ENCODE peak calls at places on chromosomes 2 and 18, in eight cellular contexts. R, A, S, U, P, W, T and C are unnamed samples.

GRCh38 chr18:477565-477964 is 22.9 kb downstream of the COLEC12 start:
- DNase-seq in R (no peak), A (no peak), S (no peak), U (no peak), P (no peak), W (no peak), T (no peak), C (no peak)

GRCh38 chr2:168515502-168515901 is 59.4 kb downstream of the CERS6 start:
- DNase-seq in R (no peak), A (no peak), S (no peak), U (no peak), P (no peak), W (no peak), T (peak; percentile 93), C (no peak)

GRCh38 chr18:79092869-79093268 is 23.7 kb downstream of the ATP9B start:
- DNase-seq in R (no peak), A (no peak), S (no peak), U (no peak), P (no peak), W (no peak), T (peak; percentile 53), C (no peak)

GRCh38 chr2:224772494-224772893 is 56.3 kb upstream of the CCDC195 start:
- DNase-seq in R (no peak), A (no peak), S (no peak), U (no peak), P (no peak), W (no peak), T (no peak), C (no peak)

GRCh38 chr2:134927195-134927594 is 8.6 kb downstream of the CCNT2 start:
- DNase-seq in R (no peak), A (no peak), S (no peak), U (no peak), P (no peak), W (no peak), T (peak; percentile 55), C (no peak)

GRCh38 chr2:208033701-208034502 is 8.6 kb upstream of the PLEKHM3 start:
- DNase-seq in R (peak; percentile 12), A (no peak), S (peak; percentile 72), U (peak; percentile 70), P (peak; percentile 14), W (peak; percentile 40), T (peak; percentile 47), C (peak; percentile 75)

GRCh38 chr18:79521806-79522205 is 126.1 kb downstream of the NFATC1 start:
- DNase-seq in R (no peak), A (no peak), S (peak; percentile 20), U (no peak), P (no peak), W (peak; percentile 9), T (no peak), C (no peak)

GRCh38 chr18:44465337-44465736 is 215.4 kb upstream of the SETBP1 start:
- DNase-seq in R (no peak), A (no peak), S (no peak), U (no peak), P (no peak), W (no peak), T (peak; percentile 55), C (no peak)

GRCh38 chr2:11029136-11029535 is 117.4 kb downstream of the KCNF1 start:
- DNase-seq in R (no peak), A (no peak), S (no peak), U (no peak), P (no peak), W (no peak), T (no peak), C (no peak)

GRCh38 chr2:10079931-10080535 is at the start of gene CYS1:
- DNase-seq in R (peak; percentile 17), A (peak; percentile 31), S (no peak), U (no peak), P (peak; percentile 52), W (no peak), T (peak; percentile 15), C (no peak)

GRCh38 chr2:55779459-55780421 is 86.1 kb upstream of the PNPT1 start:
- DNase-seq in R (no peak), A (no peak), S (no peak), U (no peak), P (no peak), W (no peak), T (peak; percentile 95), C (no peak)

GRCh38 chr2:14623241-14623640 is 9.3 kb upstream of the LRATD1 start:
- DNase-seq in R (no peak), A (no peak), S (no peak), U (no peak), P (no peak), W (no peak), T (no peak), C (no peak)

DNA sequence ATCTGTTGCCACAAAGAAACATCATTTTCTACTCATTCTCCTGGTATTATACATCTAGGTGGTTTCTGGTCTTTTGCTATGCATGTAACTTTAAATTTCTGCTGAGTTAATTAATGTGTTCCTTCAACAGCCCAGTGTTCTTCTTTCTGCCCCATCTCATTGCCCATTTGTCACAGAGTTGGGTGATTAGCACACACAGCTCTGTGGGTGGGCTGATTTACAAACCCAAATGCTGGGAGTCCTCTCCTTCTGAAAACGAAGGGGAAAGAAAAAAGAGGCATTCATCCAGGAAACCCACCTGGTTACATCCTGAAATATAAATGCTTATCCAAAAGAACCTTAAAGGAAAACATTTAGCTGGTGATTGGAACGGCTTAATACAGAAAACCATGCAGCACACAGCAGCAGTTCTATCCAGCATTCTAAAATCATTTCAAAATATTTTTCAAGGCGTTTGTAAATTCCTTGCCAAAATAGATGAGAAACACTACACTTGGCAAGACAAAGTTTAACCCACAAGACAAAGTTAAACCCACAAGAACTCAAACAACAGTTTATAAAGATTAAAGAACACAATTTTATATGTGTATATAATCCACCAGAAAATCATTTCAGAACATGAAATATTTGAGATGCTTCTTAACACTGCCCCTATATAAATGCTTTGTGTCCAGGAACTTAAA is 177.9 kb downstream of the ANTXR1 start:
- DNase-seq in R (no peak), A (no peak), S (no peak), U (no peak), P (no peak), W (no peak), T (no peak), C (no peak)
- H3K36me3 ChIP-seq in R (no peaks in the 10 kb centered on the region), A (no peaks in the 10 kb centered on the region), S (no peaks in the 10 kb centered on the region), U (no peaks in the 10 kb centered on the region), P (peaks cover 17% of the 10 kb centered on the region), W (no peaks in the 10 kb centered on the region), T (no peaks in the 10 kb centered on the region), C (no peaks in the 10 kb centered on the region)

GRCh38 chr2:39115556-39115955 is 5.3 kb downstream of the SOS1 start:
- DNase-seq in R (no peak), A (no peak), S (no peak), U (no peak), P (no peak), W (no peak), T (no peak), C (no peak)
- H3K36me3 ChIP-seq in R (peaks cover 9% of the 10 kb centered on the region), A (no peaks in the 10 kb centered on the region), S (no peaks in the 10 kb centered on the region), U (peaks cover 3% of the 10 kb centered on the region), P (no peaks in the 10 kb centered on the region), W (no peaks in the 10 kb centered on the region), T (no peaks in the 10 kb centered on the region), C (peaks cover 5% of the 10 kb centered on the region)

DNA sequence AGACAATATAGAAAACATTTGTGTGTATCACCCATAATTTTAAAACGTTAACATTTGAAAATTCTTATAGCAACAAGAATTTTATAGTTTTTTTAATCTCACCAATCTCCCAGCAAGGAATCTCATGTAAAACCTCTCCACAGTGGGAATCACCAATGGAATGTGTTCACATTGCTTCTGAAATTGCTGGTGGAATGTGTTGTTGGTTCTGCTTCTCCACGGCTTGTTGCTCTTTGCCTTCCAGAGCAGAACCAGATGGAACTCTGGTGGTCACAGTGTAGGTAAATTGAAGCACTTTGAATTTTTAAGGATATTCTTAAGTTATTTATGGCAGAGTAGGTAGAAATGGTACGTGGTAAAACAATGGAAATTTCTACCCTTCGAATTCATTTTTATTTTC is 35.1 kb downstream of the DCAF17 start:
- DNase-seq in R (no peak), A (no peak), S (no peak), U (no peak), P (no peak), W (no peak), T (peak; percentile 46), C (no peak)
- H3K36me3 ChIP-seq in R (peaks cover 10% of the 10 kb centered on the region), A (no peaks in the 10 kb centered on the region), S (peaks cover 9% of the 10 kb centered on the region), U (peaks cover 12% of the 10 kb centered on the region), P (peaks cover 23% of the 10 kb centered on the region), W (peaks cover 11% of the 10 kb centered on the region), T (no peaks in the 10 kb centered on the region), C (no peaks in the 10 kb centered on the region)

GRCh38 chr2:112758701-112759100 is 5.7 kb downstream of the CKAP2L start:
- DNase-seq in R (no peak), A (no peak), S (no peak), U (no peak), P (no peak), W (no peak), T (peak; percentile 39), C (no peak)

GRCh38 chr2:112755444-112755843 is 9.0 kb downstream of the CKAP2L start:
- DNase-seq in R (no peak), A (no peak), S (no peak), U (no peak), P (no peak), W (no peak), T (no peak), C (no peak)

GRCh38 chr2:112754562-112754961 is 9.8 kb downstream of the CKAP2L start:
- DNase-seq in R (no peak), A (no peak), S (no peak), U (no peak), P (no peak), W (no peak), T (no peak), C (no peak)

GRCh38 chr2:112756207-112756606 is 8.2 kb downstream of the CKAP2L start:
- DNase-seq in R (no peak), A (no peak), S (no peak), U (no peak), P (no peak), W (no peak), T (no peak), C (no peak)

GRCh38 chr2:112757265-112757664 is 7.1 kb downstream of the CKAP2L start:
- DNase-seq in R (no peak), A (no peak), S (peak; percentile 76), U (no peak), P (no peak), W (no peak), T (no peak), C (no peak)
- H3K36me3 ChIP-seq in R (no peaks in the 10 kb centered on the region), A (no peaks in the 10 kb centered on the region), S (no peaks in the 10 kb centered on the region), U (no peaks in the 10 kb centered on the region), P (peaks cover 19% of the 10 kb centered on the region), W (no peaks in the 10 kb centered on the region), T (no peaks in the 10 kb centered on the region), C (peaks cover 15% of the 10 kb centered on the region)

DNA sequence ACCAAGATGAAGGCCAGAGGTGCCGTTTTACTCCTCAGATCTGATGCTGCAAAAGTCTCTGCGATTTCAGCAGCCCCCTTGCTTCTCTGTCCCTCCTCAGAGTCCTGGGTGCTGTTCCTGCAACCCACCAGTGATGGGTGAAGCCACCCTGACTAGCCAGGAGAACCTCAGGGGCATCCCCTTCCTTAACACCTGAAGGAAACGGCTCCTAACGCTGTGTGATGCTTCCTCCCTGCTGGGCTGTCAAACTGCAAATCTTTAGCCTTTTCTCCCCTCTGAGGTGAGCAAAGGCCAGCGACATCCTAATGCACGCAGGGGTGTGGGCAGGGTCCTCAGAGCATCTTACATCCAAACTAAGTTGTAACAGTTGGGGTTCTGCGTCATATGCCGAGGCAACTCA is 24.8 kb downstream of the CHST10 start:
- DNase-seq in R (no peak), A (no peak), S (no peak), U (no peak), P (no peak), W (no peak), T (no peak), C (no peak)
- H3K36me3 ChIP-seq in R (no peaks in the 10 kb centered on the region), A (no peaks in the 10 kb centered on the region), S (no peaks in the 10 kb centered on the region), U (no peaks in the 10 kb centered on the region), P (peaks cover 7% of the 10 kb centered on the region), W (no peaks in the 10 kb centered on the region), T (no peaks in the 10 kb centered on the region), C (no peaks in the 10 kb centered on the region)

GRCh38 chr2:219280682-219281081 is 1.5 kb downstream of the DNAJB2 start:
- DNase-seq in R (no peak), A (no peak), S (no peak), U (no peak), P (no peak), W (no peak), T (no peak), C (no peak)
- H3K36me3 ChIP-seq in R (peaks cover 50% of the 10 kb centered on the region), A (no peaks in the 10 kb centered on the region), S (peaks cover 47% of the 10 kb centered on the region), U (peaks cover 3% of the 10 kb centered on the region), P (peaks cover 20% of the 10 kb centered on the region), W (peaks cover 51% of the 10 kb centered on the region), T (peaks cover 28% of the 10 kb centered on the region), C (no peaks in the 10 kb centered on the region)